ENCODE peak calls at places on chromosomes 11 and 22, in four cellular contexts. L is uterus, I is SJSA1, P is tibial nerve. F is an unnamed sample.

GRCh38 chr11:17135934-17136683 is 58.6 kb upstream of the RPS13 start:
- DNase-seq in L (no peak), I (no peak), P (no peak), F (no peak)

GRCh38 chr11:8105133-8105532 is 24.1 kb downstream of the TUB start:
- DNase-seq in L (no peak), I (no peak), P (no peak), F (no peak)

GRCh38 chr11:77402218-77402556 is 71.7 kb downstream of the PAK1 start:
- DNase-seq in L (no peak), I (no peak), P (no peak), F (no peak)

GRCh38 chr22:30228509-30229359 is 17.8 kb downstream of the LIF start:
- DNase-seq in L (no peak), I (no peak), P (no peak), F (no peak)

GRCh38 chr11:35286156-35286555 is 133.2 kb downstream of the SLC1A2 start:
- DNase-seq in L (no peak), I (no peak), P (no peak), F (no peak)

GRCh38 chr11:36051235-36052072 is 107.6 kb downstream of the LDLRAD3 start:
- DNase-seq in L (no peak), I (no peak), P (no peak), F (no peak)

GRCh38 chr22:20080776-20081654 is 974 bp downstream of the DGCR8 start:
- DNase-seq in L (no peak), I (peak), P (no peak), F (no peak)

GRCh38 chr11:108536783-108537182 is 38.6 kb upstream of the POGLUT3 start:
- DNase-seq in L (no peak), I (no peak), P (no peak), F (no peak)

GRCh38 chr11:35050596-35050995 is 88.4 kb upstream of the CD44 start:
- DNase-seq in L (no peak), I (no peak), P (no peak), F (no peak)

GRCh38 chr22:46355369-46355995 is 20.0 kb downstream of the TRMU start:
- DNase-seq in L (peak), I (peak), P (peak), F (no peak)

GRCh38 chr22:41425704-41426365 is 20.8 kb downstream of the TOB2 start:
- DNase-seq in L (no peak), I (no peak), P (no peak), F (no peak)

GRCh38 chr11:124884869-124885479 is 12.7 kb downstream of the ROBO4 start:
- DNase-seq in L (no peak), I (no peak), P (no peak), F (peak)

GRCh38 chr11:46675288-46675851 is 25.0 kb downstream of the ARHGAP1 start:
- DNase-seq in L (peak), I (no peak), P (peak), F (peak)

GRCh38 chr22:37865510-37865909 is 16.3 kb downstream of the EIF3L start:
- DNase-seq in L (no peak), I (no peak), P (no peak), F (no peak)

GRCh38 chr22:38873469-38874411 is 1.7 kb upstream of the CBX6 start:
- DNase-seq in L (no peak), I (no peak), P (no peak), F (peak)

GRCh38 chr22:24516301-24516737 is 21.2 kb downstream of the UPB1 start:
- DNase-seq in L (no peak), I (peak), P (peak), F (no peak)

GRCh38 chr11:2612884-2613571 is 86.8 kb downstream of the KCNQ1OT1 start:
- DNase-seq in L (no peak), I (no peak), P (no peak), F (no peak)

GRCh38 chr11:108757630-108758029 is 92.8 kb downstream of the DDX10 start:
- DNase-seq in L (no peak), I (no peak), P (no peak), F (no peak)

GRCh38 chr11:8039530-8040260 is 41.3 kb upstream of the TUB start:
- DNase-seq in L (no peak), I (no peak), P (no peak), F (no peak)

GRCh38 chr11:45677811-45678515 is 12.5 kb upstream of the CHST1 start:
- DNase-seq in L (no peak), I (no peak), P (no peak), F (no peak)

GRCh38 chr11:30585067-30585891 is 874 bp downstream of the MPPED2 start:
- DNase-seq in L (peak), I (peak), P (no peak), F (peak)

GRCh38 chr22:32917577-32918375 is 116.3 kb downstream of the TIMP3 start:
- DNase-seq in L (no peak), I (no peak), P (no peak), F (no peak)

GRCh38 chr11:125078516-125079140 is 15.5 kb downstream of the SLC37A2 start:
- DNase-seq in L (no peak), I (no peak), P (no peak), F (no peak)

GRCh38 chr11:78022397-78023396 is at the start of gene KCTD14:
- DNase-seq in L (peak), I (peak), P (peak), F (no peak)

GRCh38 chr11:64296830-64297721 is 3.1 kb upstream of the CATSPERZ start:
- DNase-seq in L (no peak), I (no peak), P (no peak), F (no peak)

GRCh38 chr11:78351193-78351592 is 66.4 kb downstream of the GAB2 start:
- DNase-seq in L (no peak), I (no peak), P (no peak), F (no peak)

GRCh38 chr11:47724041-47724729 is 9.0 kb upstream of the AGBL2 start:
- DNase-seq in L (no peak), I (no peak), P (no peak), F (peak)

GRCh38 chr11:65616575-65617001 is 1.0 kb downstream of the PCNX3 start:
- DNase-seq in L (no peak), I (no peak), P (no peak), F (no peak)

GRCh38 chr22:19148417-19149046 is 1.6 kb downstream of the GSC2 start:
- DNase-seq in L (no peak), I (no peak), P (no peak), F (no peak)

GRCh38 chr11:128757235-128757711 is 63.4 kb downstream of the FLI1 start:
- DNase-seq in L (no peak), I (no peak), P (peak), F (peak)

GRCh38 chr11:1478011-1478410 is 8.6 kb downstream of the MOB2 start:
- DNase-seq in L (peak), I (no peak), P (no peak), F (no peak)

GRCh38 chr11:77322926-77323590 is 21.6 kb upstream of the GDPD4 start:
- DNase-seq in L (no peak), I (no peak), P (no peak), F (no peak)

GRCh38 chr11:29211205-29211604 is 805.6 kb downstream of the KCNA4 start:
- DNase-seq in L (no peak), I (no peak), P (no peak), F (no peak)

GRCh38 chr22:45230026-45230845 is 10.5 kb downstream of the KIAA0930 start:
- DNase-seq in L (no peak), I (no peak), P (no peak), F (no peak)

GRCh38 chr11:78074756-78075155 is 4.9 kb downstream of the NDUFC2 start:
- DNase-seq in L (no peak), I (no peak), P (no peak), F (no peak)

GRCh38 chr11:9180784-9181183 is 84.4 kb downstream of the DENND5A start:
- DNase-seq in L (no peak), I (no peak), P (no peak), F (no peak)

GRCh38 chr22:37383342-37383741 is 43.9 kb downstream of the ELFN2 start:
- DNase-seq in L (no peak), I (no peak), P (no peak), F (no peak)

GRCh38 chr11:64588701-64589100 is 2.3 kb upstream of the SLC22A12 start:
- DNase-seq in L (no peak), I (no peak), P (no peak), F (no peak)

GRCh38 chr11:61542661-61543060 is 34.1 kb downstream of the LRRC10B start:
- DNase-seq in L (no peak), I (no peak), P (no peak), F (no peak)

GRCh38 chr11:61542024-61542461 is 33.5 kb downstream of the LRRC10B start:
- DNase-seq in L (no peak), I (no peak), P (no peak), F (no peak)

GRCh38 chr11:61540528-61540927 is 32.0 kb downstream of the LRRC10B start:
- DNase-seq in L (no peak), I (no peak), P (no peak), F (no peak)

GRCh38 chr11:61539958-61540357 is 31.4 kb downstream of the LRRC10B start:
- DNase-seq in L (no peak), I (no peak), P (no peak), F (no peak)

DNA sequence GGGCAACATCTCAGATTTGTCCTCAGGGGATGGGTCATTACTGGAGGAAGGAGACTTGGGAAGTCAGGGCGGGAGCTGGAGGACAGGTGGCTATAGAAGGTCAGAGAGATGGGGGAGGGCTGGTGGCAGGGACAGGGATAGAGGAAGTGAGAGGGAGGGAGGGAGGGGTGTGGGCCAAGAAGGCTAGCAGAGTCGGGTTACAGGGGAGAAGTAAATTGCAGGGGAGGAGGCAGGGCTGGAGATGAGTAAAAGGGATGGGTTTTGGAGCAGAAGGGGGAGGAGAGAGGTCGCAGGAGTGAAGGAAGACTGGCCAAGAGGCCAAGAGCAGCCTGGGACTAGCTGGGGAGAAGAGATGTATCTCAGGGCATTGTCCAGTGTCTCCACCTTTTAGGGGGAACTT is 33.0 kb downstream of the LRRC10B start:
- DNase-seq in L (peak), I (no peak), P (no peak), F (no peak)
- H3K27ac ChIP-seq in L (no peak), I (no peak), P (no peak), F (no peak)

GRCh38 chr22:29115682-29116313 is 43.0 kb downstream of the KREMEN1 start:
- DNase-seq in L (no peak), I (peak), P (no peak), F (no peak)
- H3K27ac ChIP-seq in L (no peak), I (no peak), P (no peak), F (no peak)

GRCh38 chr22:42866100-42866499 is 9.0 kb upstream of the ARFGAP3 start:
- DNase-seq in L (no peak), I (no peak), P (no peak), F (no peak)

GRCh38 chr22:42865536-42865935 is 8.5 kb upstream of the ARFGAP3 start:
- DNase-seq in L (no peak), I (no peak), P (no peak), F (no peak)

GRCh38 chr22:42868751-42869251 is 11.7 kb upstream of the ARFGAP3 start:
- DNase-seq in L (peak), I (no peak), P (no peak), F (peak)

GRCh38 chr22:42862045-42862734 is 5.1 kb upstream of the ARFGAP3 start:
- DNase-seq in L (no peak), I (no peak), P (no peak), F (no peak)

GRCh38 chr22:42863349-42863911 is 6.4 kb upstream of the ARFGAP3 start:
- DNase-seq in L (no peak), I (peak), P (no peak), F (no peak)
- H3K27ac ChIP-seq in L (no peak), I (peak), P (no peak), F (no peak)

GRCh38 chr11:61163714-61164609 is 2.7 kb upstream of the VPS37C start:
- DNase-seq in L (no peak), I (no peak), P (no peak), F (peak)
- H3K27ac ChIP-seq in L (no peak), I (no peak), P (peak), F (peak)

DNA sequence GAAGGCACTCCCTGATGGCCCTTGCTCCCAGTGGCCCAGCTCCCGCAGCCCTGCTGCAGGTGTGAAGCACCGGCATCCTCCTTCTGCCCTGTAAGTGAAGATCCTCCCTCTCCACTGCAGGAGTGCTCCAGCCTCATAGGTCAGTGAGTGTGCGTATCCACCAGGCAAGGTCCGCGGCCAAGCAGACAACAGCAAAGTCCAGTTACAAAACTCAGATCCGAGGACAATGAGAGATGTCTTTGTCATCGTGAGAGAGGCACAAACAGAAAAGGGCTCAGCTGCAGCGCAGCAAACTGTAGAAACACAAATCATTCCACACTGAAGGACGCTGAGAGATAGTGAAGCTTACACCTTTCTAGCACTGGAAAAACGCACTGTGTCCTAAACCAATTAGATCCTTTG is 46.1 kb downstream of the MYH9 start:
- DNase-seq in L (peak), I (no peak), P (no peak), F (no peak)
- H3K27ac ChIP-seq in L (peak), I (peak), P (peak), F (peak)

GRCh38 chr11:111363985-111364384 is 15.1 kb downstream of the POU2AF1 start:
- DNase-seq in L (no peak), I (no peak), P (no peak), F (no peak)
- H3K27ac ChIP-seq in L (no peak), I (no peak), P (no peak), F (no peak)

F was measured in ascending aorta.